ENCODE peak calls at places on chromosomes 1 and 21, in six cellular contexts. B is mucosa of descending colon; F is Panc1; A is uterus; L is small intestine; Z is CD4-positive, alpha-beta memory T cell. K is an unnamed sample.
A peak's percentile ranks its signal among the peaks of the same experiment; 100 is the strongest.

GRCh38 chr1:235181561-235182245 is 20.7 kb upstream of the RBM34 start:
- DNase-seq in B (no peak), F (no peak), A (no peak), L (no peak), Z (no peak), K (no peak)

GRCh38 chr1:234879157-234880080 is 249.2 kb downstream of the TOMM20 start:
- DNase-seq in B (no peak), F (no peak), A (no peak), L (peak; percentile 74), Z (no peak), K (no peak)

GRCh38 chr1:111204211-111204883 is 3.9 kb upstream of the DENND2D start:
- DNase-seq in B (peak; percentile 94), F (no peak), A (no peak), L (peak; percentile 93), Z (peak; percentile 76), K (no peak)

GRCh38 chr1:54569339-54569738 is 21.3 kb downstream of the ACOT11 start:
- DNase-seq in B (peak; percentile 39), F (no peak), A (no peak), L (no peak), Z (no peak), K (no peak)

GRCh38 chr1:22285545-22286396 is 142.9 kb upstream of the WNT4 start:
- DNase-seq in B (no peak), F (no peak), A (peak; percentile 29), L (no peak), Z (no peak), K (no peak)

GRCh38 chr1:5904551-5904950 is 87.7 kb downstream of the NPHP4 start:
- DNase-seq in B (no peak), F (no peak), A (no peak), L (no peak), Z (no peak), K (no peak)

GRCh38 chr1:39107891-39108290 is 81.7 kb downstream of the NDUFS5 start:
- DNase-seq in B (no peak), F (no peak), A (no peak), L (no peak), Z (no peak), K (no peak)

GRCh38 chr1:103111926-103112325 is 3.6 kb upstream of the COL11A1 start:
- DNase-seq in B (no peak), F (no peak), A (no peak), L (no peak), Z (no peak), K (no peak)

GRCh38 chr1:193520472-193520871 is 334.1 kb upstream of the B3GALT2 start:
- DNase-seq in B (no peak), F (no peak), A (no peak), L (no peak), Z (no peak), K (no peak)

GRCh38 chr1:101128211-101128727 is 102.7 kb upstream of the DPH5 start:
- DNase-seq in B (no peak), F (no peak), A (no peak), L (no peak), Z (peak; percentile 30), K (no peak)

GRCh38 chr1:151485685-151486255 is 25.4 kb upstream of the CGN start:
- DNase-seq in B (no peak), F (no peak), A (no peak), L (peak; percentile 67), Z (no peak), K (no peak)

GRCh38 chr21:45983981-45984551 is 2.5 kb downstream of the COL6A1 start:
- DNase-seq in B (peak; percentile 63), F (no peak), A (peak; percentile 71), L (no peak), Z (no peak), K (no peak)

GRCh38 chr1:205220421-205220820 is 7.3 kb upstream of the TMCC2 start:
- DNase-seq in B (no peak), F (no peak), A (no peak), L (no peak), Z (no peak), K (no peak)

GRCh38 chr1:9180077-9180819 is 51.3 kb upstream of the GPR157 start:
- DNase-seq in B (no peak), F (no peak), A (no peak), L (no peak), Z (no peak), K (no peak)

GRCh38 chr1:230823835-230824485 is 44.4 kb downstream of the C1orf198 start:
- DNase-seq in B (no peak), F (no peak), A (no peak), L (peak; percentile 15), Z (no peak), K (no peak)

GRCh38 chr1:198681831-198682756 is 43.3 kb downstream of the PTPRC start:
- DNase-seq in B (peak; percentile 69), F (no peak), A (no peak), L (peak; percentile 76), Z (peak; percentile 95), K (peak; percentile 84)

GRCh38 chr1:198681247-198681646 is 42.4 kb downstream of the PTPRC start:
- DNase-seq in B (no peak), F (no peak), A (no peak), L (no peak), Z (no peak), K (no peak)

GRCh38 chr1:198678901-198679329 is 40.1 kb downstream of the PTPRC start:
- DNase-seq in B (no peak), F (no peak), A (no peak), L (peak; percentile 31), Z (peak; percentile 62), K (no peak)

GRCh38 chr1:198679535-198680173 is 40.8 kb downstream of the PTPRC start:
- DNase-seq in B (peak; percentile 63), F (no peak), A (no peak), L (peak; percentile 35), Z (peak; percentile 38), K (no peak)

DNA sequence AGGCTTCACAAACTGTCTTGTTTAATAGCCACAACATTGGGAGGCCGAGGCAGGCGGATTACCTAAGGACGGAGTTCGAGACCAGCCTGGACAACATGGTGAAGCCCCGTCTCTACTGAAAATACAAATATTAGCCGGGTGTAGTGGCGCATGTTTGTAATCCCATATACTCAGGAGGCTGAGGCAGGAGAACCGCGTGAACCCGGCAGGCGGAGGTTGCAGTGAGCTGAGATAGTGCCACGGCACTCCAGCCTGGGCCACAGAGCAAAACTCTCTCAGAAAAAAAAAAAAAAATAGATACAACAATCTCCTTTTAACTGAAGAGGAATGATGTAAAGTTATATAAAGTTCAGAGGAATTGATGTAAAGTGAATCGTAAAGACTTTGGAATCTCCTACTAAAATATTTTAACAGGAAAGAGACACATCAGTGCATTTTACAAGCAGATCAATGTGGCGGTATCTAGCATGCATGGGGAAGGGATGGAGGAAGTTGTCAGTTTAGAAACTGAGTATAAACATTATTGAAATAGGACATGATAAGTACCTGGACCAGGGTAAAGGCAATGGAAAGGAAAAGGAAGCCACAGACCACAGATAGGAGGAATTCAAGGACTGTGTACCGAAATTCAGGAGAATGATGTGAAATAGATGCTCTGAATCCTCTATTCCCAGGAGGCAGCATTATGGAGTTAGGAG is 41.5 kb downstream of the PTPRC start:
- DNase-seq in B (no peak), F (no peak), A (no peak), L (no peak), Z (peak; percentile 40), K (no peak)
- H3K4me1 ChIP-seq in B (peaks cover 11% of the 10 kb centered on the region), F (peaks cover 15% of the 10 kb centered on the region), A (no peaks in the 10 kb centered on the region), L (no peaks in the 10 kb centered on the region), Z (peaks cover 95% of the 10 kb centered on the region), K (peaks cover 18% of the 10 kb centered on the region)

GRCh38 chr1:154864189-154864985 is 5.7 kb downstream of the KCNN3 start:
- DNase-seq in B (no peak), F (no peak), A (no peak), L (no peak), Z (no peak), K (no peak)

GRCh38 chr1:154866995-154867795 is 2.9 kb downstream of the KCNN3 start:
- DNase-seq in B (no peak), F (no peak), A (peak; percentile 57), L (no peak), Z (no peak), K (no peak)

GRCh38 chr1:154863702-154864174 is 6.3 kb downstream of the KCNN3 start:
- DNase-seq in B (no peak), F (peak; percentile 41), A (no peak), L (peak; percentile 52), Z (peak; percentile 22), K (peak; percentile 76)

GRCh38 chr1:154866257-154866994 is 3.7 kb downstream of the KCNN3 start:
- DNase-seq in B (no peak), F (no peak), A (no peak), L (no peak), Z (no peak), K (no peak)

GRCh38 chr1:154865442-154866256 is 4.4 kb downstream of the KCNN3 start:
- DNase-seq in B (no peak), F (no peak), A (no peak), L (no peak), Z (no peak), K (no peak)
- H3K4me1 ChIP-seq in B (no peaks in the 10 kb centered on the region), F (no peaks in the 10 kb centered on the region), A (peaks cover 10% of the 10 kb centered on the region), L (no peaks in the 10 kb centered on the region), Z (peaks cover 21% of the 10 kb centered on the region), K (peaks cover 19% of the 10 kb centered on the region)

GRCh38 chr1:203508463-203508862 is 14.5 kb downstream of the OPTC start:
- DNase-seq in B (no peak), F (no peak), A (no peak), L (peak; percentile 47), Z (no peak), K (no peak)

GRCh38 chr1:203507836-203508235 is 13.9 kb downstream of the OPTC start:
- DNase-seq in B (no peak), F (no peak), A (no peak), L (no peak), Z (no peak), K (no peak)

GRCh38 chr1:203512830-203513578 is 19.1 kb downstream of the OPTC start:
- DNase-seq in B (no peak), F (peak; percentile 80), A (peak; percentile 69), L (no peak), Z (no peak), K (no peak)

GRCh38 chr1:203507227-203507626 is 13.3 kb downstream of the OPTC start:
- DNase-seq in B (no peak), F (no peak), A (peak; percentile 83), L (no peak), Z (no peak), K (no peak)

DNA sequence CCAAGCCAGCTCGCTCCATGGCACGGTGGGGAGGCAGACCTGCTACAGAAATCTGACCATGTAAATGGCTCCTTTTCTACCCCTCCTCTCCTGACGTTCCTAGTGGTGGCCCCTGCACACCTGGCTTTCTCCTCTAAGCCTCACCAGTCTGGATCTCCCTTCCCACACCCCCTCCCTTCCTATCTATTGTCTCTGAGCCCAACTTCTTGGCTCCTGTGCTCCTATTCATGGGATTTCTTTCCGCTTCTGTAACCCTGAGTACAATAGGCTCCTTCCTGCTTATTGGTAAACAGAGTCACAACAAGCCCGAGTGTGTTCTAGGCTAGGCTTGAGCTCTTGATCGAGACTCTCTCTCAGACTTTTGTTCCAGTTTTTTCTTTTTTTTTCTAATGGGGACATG is 17.6 kb downstream of the OPTC start:
- DNase-seq in B (no peak), F (no peak), A (no peak), L (no peak), Z (no peak), K (no peak)
- H3K4me1 ChIP-seq in B (peaks cover 4% of the 10 kb centered on the region), F (peaks cover 14% of the 10 kb centered on the region), A (peaks cover 22% of the 10 kb centered on the region), L (no peaks in the 10 kb centered on the region), Z (peaks cover 4% of the 10 kb centered on the region), K (peaks cover 8% of the 10 kb centered on the region)

DNA sequence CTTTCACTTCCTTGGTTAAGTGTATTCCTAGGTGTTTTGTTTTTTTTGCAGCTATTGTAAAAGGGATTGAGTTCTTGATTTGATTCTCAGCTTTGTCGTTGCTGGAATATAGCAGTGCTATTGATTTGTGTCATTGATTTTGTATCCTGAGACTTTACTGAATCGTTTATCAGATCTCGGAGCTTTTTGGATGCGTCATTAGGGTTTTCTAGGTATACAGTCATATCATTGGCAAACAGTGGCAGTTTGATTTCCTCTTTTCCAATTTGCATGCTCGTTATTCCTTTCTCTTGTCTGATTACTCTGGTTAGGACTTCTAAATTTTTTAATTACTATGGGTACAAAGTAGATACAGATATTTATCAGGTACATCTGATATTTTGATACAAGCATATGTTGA is 75.4 kb downstream of the SLC35A3 start:
- DNase-seq in B (no peak), F (no peak), A (no peak), L (no peak), Z (no peak), K (no peak)
- H3K4me1 ChIP-seq in B (peaks cover 5% of the 10 kb centered on the region), F (peaks cover 4% of the 10 kb centered on the region), A (no peaks in the 10 kb centered on the region), L (peaks cover 4% of the 10 kb centered on the region), Z (peaks cover 95% of the 10 kb centered on the region), K (peaks cover 26% of the 10 kb centered on the region)